ENCODE peak calls at places on chromosomes 11 and 22, in four cellular contexts. W, Y, L and J are unnamed samples.

GRCh38 chr11:96157517-96157873 is 185.5 kb downstream of the MAML2 start:
- DNase-seq in W (no peak), Y (no peak), L (no peak), J (no peak)

GRCh38 chr22:33564683-33565082 is 355.6 kb downstream of the LARGE1 start:
- DNase-seq in W (no peak), Y (no peak), L (no peak), J (no peak)

GRCh38 chr11:42524534-42525227 is 787.1 kb upstream of the API5 start:
- DNase-seq in W (peak; percentile 28), Y (peak; percentile 41), L (no peak), J (peak; percentile 26)

GRCh38 chr11:26778000-26778757 is 56.3 kb upstream of the SLC5A12 start:
- DNase-seq in W (no peak), Y (no peak), L (no peak), J (no peak)

GRCh38 chr11:129320485-129320884 is 55.2 kb upstream of the BARX2 start:
- DNase-seq in W (no peak), Y (peak; percentile 36), L (no peak), J (no peak)

GRCh38 chr11:128903248-128904041 is 12.3 kb downstream of the KCNJ5 start:
- DNase-seq in W (peak; percentile 30), Y (no peak), L (no peak), J (no peak)

GRCh38 chr11:124669193-124669592 is 4.3 kb downstream of the SIAE start:
- DNase-seq in W (peak; percentile 35), Y (peak; percentile 33), L (no peak), J (no peak)

GRCh38 chr11:74543991-74544390 is 48.4 kb upstream of the POLD3 start:
- DNase-seq in W (no peak), Y (no peak), L (no peak), J (no peak)

GRCh38 chr11:777288-778255 is at the start of gene GATD1:
- DNase-seq in W (peak; percentile 95), Y (peak; percentile 73), L (peak; percentile 99), J (peak; percentile 93)

GRCh38 chr11:61874460-61874809 is 16.9 kb downstream of the FADS3 start:
- DNase-seq in W (no peak), Y (no peak), L (no peak), J (no peak)

GRCh38 chr11:133904818-133905515 is 51.8 kb downstream of the IGSF9B start:
- DNase-seq in W (no peak), Y (no peak), L (peak; percentile 52), J (no peak)

GRCh38 chr11:40417627-40418026 is 1041.8 kb downstream of the LRRC4C start:
- DNase-seq in W (no peak), Y (no peak), L (no peak), J (no peak)

GRCh38 chr11:118232659-118233058 is 7.8 kb upstream of the JAML start:
- DNase-seq in W (no peak), Y (peak; percentile 15), L (no peak), J (no peak)

DNA sequence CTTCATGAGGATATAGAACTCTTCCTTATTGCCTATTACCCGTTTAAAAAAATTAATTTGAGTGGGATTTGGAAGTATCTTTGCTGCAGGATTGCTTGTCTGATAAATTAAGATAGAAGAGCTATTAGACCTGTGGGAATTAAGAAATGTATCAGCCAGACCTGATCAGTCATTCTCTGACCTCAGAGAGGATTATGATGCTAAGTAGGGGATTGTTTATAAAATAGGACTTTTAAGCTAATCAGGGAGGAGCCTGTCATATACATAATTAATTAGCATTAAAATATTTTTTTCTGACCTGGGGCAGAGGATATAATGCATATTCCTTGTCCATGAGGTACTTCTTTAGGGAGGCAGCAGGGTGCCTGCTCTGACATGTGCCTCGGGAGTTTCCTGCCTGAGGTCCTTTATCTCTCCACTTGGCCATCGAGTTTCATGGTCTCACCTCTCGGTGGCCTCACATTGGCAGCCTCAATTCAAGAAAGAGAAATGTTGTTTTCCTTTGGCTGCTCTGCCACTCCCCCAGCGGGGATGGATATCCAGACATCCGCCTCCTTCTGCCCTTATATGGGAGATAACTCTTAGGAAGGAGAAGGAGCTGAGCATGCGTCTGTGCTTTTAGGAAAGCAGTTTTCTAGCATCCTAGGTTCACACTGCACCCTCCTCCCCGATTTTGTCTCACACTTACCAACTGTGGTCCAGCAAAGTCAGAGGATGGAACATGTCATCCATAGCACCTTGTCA is 41.1 kb downstream of the DIXDC1 start:
- DNase-seq in W (peak; percentile 37), Y (no peak), L (no peak), J (no peak)
- H3K4me3 ChIP-seq in W (peak overlapping the region; percentile 47), Y (no peak overlapping the region), L (peak overlapping the region; percentile 58), J (peak overlapping the region; percentile 70)

GRCh38 chr22:38050720-38051119 is 6.5 kb upstream of the PICK1 start:
- DNase-seq in W (no peak), Y (no peak), L (no peak), J (no peak)

GRCh38 chr22:38056969-38057841 is at the start of gene PICK1:
- DNase-seq in W (peak; percentile 85), Y (peak; percentile 93), L (peak; percentile 95), J (peak; percentile 97)

GRCh38 chr22:38049812-38050619 is 7.2 kb upstream of the PICK1 start:
- DNase-seq in W (no peak), Y (no peak), L (no peak), J (no peak)

GRCh38 chr22:38051261-38051660 is 5.9 kb upstream of the PICK1 start:
- DNase-seq in W (no peak), Y (no peak), L (no peak), J (no peak)

GRCh38 chr22:38051900-38052862 is 5.0 kb upstream of the PICK1 start:
- DNase-seq in W (peak; percentile 83), Y (peak; percentile 84), L (peak; percentile 94), J (peak; percentile 86)
- TF ChIP-seq POLR2AphosphoS5 in W (no peak), Y (no peak), L (peak; percentile 57), J (no peak)

GRCh38 chr11:119666463-119667131 is 62.4 kb downstream of the NECTIN1 start:
- DNase-seq in W (peak; percentile 79), Y (peak; percentile 63), L (peak; percentile 92), J (peak; percentile 83)

GRCh38 chr11:119666061-119666460 is 62.9 kb downstream of the NECTIN1 start:
- DNase-seq in W (no peak), Y (no peak), L (no peak), J (no peak)

GRCh38 chr11:119664701-119665420 is 64.1 kb downstream of the NECTIN1 start:
- DNase-seq in W (no peak), Y (no peak), L (no peak), J (no peak)

GRCh38 chr11:119663279-119663678 is 65.7 kb downstream of the NECTIN1 start:
- DNase-seq in W (no peak), Y (peak; percentile 53), L (no peak), J (no peak)

DNA sequence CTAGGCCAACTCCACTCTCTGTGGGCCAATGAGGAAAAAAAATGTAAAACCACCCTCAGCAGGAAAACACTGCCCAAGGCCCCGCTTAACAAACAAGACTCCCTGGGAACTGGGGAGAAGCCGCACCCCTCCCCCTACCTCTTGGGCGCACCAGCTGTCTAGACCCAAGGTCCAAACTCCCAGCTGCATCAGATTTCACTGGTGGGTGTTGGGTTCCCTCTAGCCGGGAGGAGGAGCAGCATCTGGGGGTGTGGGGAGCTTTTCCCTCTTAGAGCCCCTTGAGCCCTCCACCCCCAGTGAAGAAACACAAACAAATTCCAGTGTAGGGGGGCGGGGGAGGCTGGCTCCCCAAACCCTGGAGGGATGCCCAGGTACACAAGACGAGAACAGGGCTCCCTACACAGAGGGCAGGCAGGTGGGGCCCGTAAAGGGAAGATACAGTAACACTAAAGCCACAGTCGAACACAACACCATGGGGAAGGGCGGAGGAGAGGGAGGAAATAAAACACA is 64.9 kb downstream of the NECTIN1 start:
- DNase-seq in W (no peak), Y (peak; percentile 89), L (no peak), J (no peak)
- H3K27ac ChIP-seq in W (no peak overlapping the region), Y (peak overlapping the region; percentile 47), L (no peak overlapping the region), J (no peak overlapping the region)

GRCh38 chr11:116930177-116930576 is 92.8 kb upstream of the APOA1 start:
- DNase-seq in W (peak; percentile 33), Y (peak; percentile 21), L (peak; percentile 76), J (no peak)
- H3K4me3 ChIP-seq in W (no peak overlapping the region), Y (no peak overlapping the region), L (peak overlapping the region; percentile 4), J (no peak overlapping the region)

GRCh38 chr11:7668464-7668863 is 4.8 kb downstream of the CYB5R2 start:
- DNase-seq in W (no peak), Y (no peak), L (no peak), J (no peak)

GRCh38 chr11:7664867-7665266 is 8.4 kb downstream of the CYB5R2 start:
- DNase-seq in W (no peak), Y (no peak), L (no peak), J (no peak)

GRCh38 chr11:7667460-7667859 is 5.8 kb downstream of the CYB5R2 start:
- DNase-seq in W (no peak), Y (no peak), L (no peak), J (no peak)

GRCh38 chr11:7666292-7666866 is 6.9 kb downstream of the CYB5R2 start:
- DNase-seq in W (no peak), Y (no peak), L (no peak), J (no peak)

GRCh38 chr11:7665473-7666291 is 7.6 kb downstream of the CYB5R2 start:
- DNase-seq in W (peak; percentile 89), Y (peak; percentile 65), L (peak; percentile 93), J (peak; percentile 89)
- TF ChIP-seq POLR2AphosphoS5 in W (no peak), Y (no peak), L (peak; percentile 25), J (no peak)

DNA sequence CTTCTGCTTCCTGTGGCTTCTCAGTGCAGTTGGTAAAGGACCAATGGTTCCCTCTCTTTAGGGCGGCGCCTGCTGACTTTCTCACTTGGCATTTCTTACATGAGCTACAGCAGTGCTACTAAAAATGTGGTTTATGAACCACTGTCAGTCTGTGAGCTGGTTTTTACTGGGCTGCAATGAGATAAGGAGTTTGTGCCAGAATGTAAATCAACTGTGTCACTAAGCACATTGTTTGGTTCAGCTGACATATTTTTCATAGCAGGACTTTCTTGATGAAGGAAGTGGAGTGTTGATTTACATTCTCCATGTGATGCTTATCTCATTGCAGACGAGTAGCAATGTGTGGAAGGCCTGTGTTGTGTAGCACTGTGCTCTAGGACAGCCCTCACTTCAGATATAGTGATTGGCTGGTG is 463.3 kb downstream of the SOX6 start:
- DNase-seq in W (no peak), Y (no peak), L (no peak), J (no peak)
- H3K27ac ChIP-seq in W (no peak overlapping the region), Y (no peak overlapping the region), L (no peak overlapping the region), J (no peak overlapping the region)

GRCh38 chr22:17841836-17842235 is 67.6 kb upstream of the BID start:
- DNase-seq in W (no peak), Y (peak; percentile 27), L (no peak), J (no peak)
- H3K4me3 ChIP-seq in W (no peak overlapping the region), Y (no peak overlapping the region), L (no peak overlapping the region), J (no peak overlapping the region)

GRCh38 chr11:104895619-104896018 is 2.6 kb downstream of the CASP12 start:
- DNase-seq in W (no peak), Y (no peak), L (no peak), J (no peak)

GRCh38 chr11:104893876-104894275 is 4.4 kb downstream of the CASP12 start:
- DNase-seq in W (no peak), Y (no peak), L (no peak), J (no peak)

GRCh38 chr11:104899226-104899625 is 966 bp upstream of the CASP12 start:
- DNase-seq in W (no peak), Y (no peak), L (no peak), J (no peak)

GRCh38 chr11:104898685-104899013 is 389 bp upstream of the CASP12 start:
- DNase-seq in W (no peak), Y (no peak), L (no peak), J (no peak)

GRCh38 chr11:104897891-104898684 is at the start of gene CASP12:
- DNase-seq in W (no peak), Y (no peak), L (no peak), J (no peak)
- TF ChIP-seq POLR2AphosphoS5 in W (no peak), Y (no peak), L (no peak), J (no peak)

GRCh38 chr11:67468056-67468455 is 995 bp downstream of the TMEM134 start:
- DNase-seq in W (peak; percentile 80), Y (no peak), L (no peak), J (peak; percentile 87)
- H3K27ac ChIP-seq in W (peak overlapping the region; percentile 90), Y (no peak overlapping the region), L (peak overlapping the region; percentile 98), J (peak overlapping the region; percentile 91)